ENCODE peak calls at places on chromosomes 16 and 17, in ten cellular contexts. N is cardiac muscle cell; F is T-helper 1 cell; E is activated naive CD8-positive, alpha-beta T cell treated with anti-CD3 and anti-CD28 coated beads for 36 hours; O is effector CD8-positive, alpha-beta T cell; I is posterior vena cava; U is transverse colon; X is PC-3; T is GOT3; V is thyroid gland. D is an unnamed sample.

GRCh38 chr17:71792966-71793365 is 327.9 kb upstream of the SOX9 start:
- DNase-seq in O (no peak), E (no peak), N (peak), I (no peak), T (no peak), U (no peak), X (peak), F (no peak), V (no peak), D (no peak)

GRCh38 chr17:4533522-4534502 is 21.4 kb downstream of the MYBBP1A start:
- DNase-seq in E (no peak), I (no peak), V (no peak), F (no peak), U (peak), X (peak), T (no peak), N (no peak), O (no peak), D (no peak)

GRCh38 chr17:81245665-81246342 is 6.7 kb downstream of the NDUFAF8 start:
- DNase-seq in O (no peak), F (no peak), T (no peak), U (no peak), X (no peak), V (no peak), N (no peak), E (no peak), I (no peak), D (no peak)

GRCh38 chr17:81152288-81152848 is 12.9 kb upstream of the PVALEF start:
- DNase-seq in V (no peak), I (no peak), N (no peak), F (no peak), O (no peak), E (no peak), U (no peak), T (no peak), X (no peak), D (no peak)

GRCh38 chr17:15051913-15052312 is 213.2 kb downstream of the PMP22 start:
- DNase-seq in V (no peak), X (no peak), U (no peak), O (no peak), T (no peak), I (no peak), E (no peak), N (no peak), F (no peak), D (no peak)

GRCh38 chr17:13749566-13750235 is 148.0 kb upstream of the HS3ST3A1 start:
- DNase-seq in N (peak), V (no peak), O (no peak), E (no peak), X (no peak), I (no peak), F (no peak), T (no peak), U (no peak), D (no peak)

GRCh38 chr17:58305626-58306025 is 23.0 kb downstream of the TSPOAP1 start:
- DNase-seq in E (no peak), V (no peak), T (no peak), F (no peak), O (no peak), X (no peak), I (no peak), N (no peak), U (no peak), D (no peak)

GRCh38 chr16:25585526-25585925 is 106.2 kb upstream of the HS3ST4 start:
- DNase-seq in N (no peak), X (no peak), I (no peak), O (no peak), T (no peak), E (no peak), V (no peak), U (no peak), F (no peak), D (no peak)

GRCh38 chr16:57270221-57271062 is 14.0 kb downstream of the PLLP start:
- DNase-seq in E (no peak), T (no peak), F (no peak), U (no peak), I (no peak), X (no peak), V (no peak), O (no peak), N (no peak), D (no peak)

GRCh38 chr16:52114414-52114813 is 432.5 kb downstream of the TOX3 start:
- DNase-seq in O (no peak), N (no peak), I (no peak), E (no peak), V (no peak), T (no peak), F (no peak), X (no peak), U (no peak), D (no peak)

GRCh38 chr17:6485646-6486412 is 41.6 kb downstream of the PIMREG start:
- DNase-seq in T (no peak), V (no peak), E (no peak), N (no peak), U (no peak), I (no peak), O (no peak), F (no peak), X (no peak), D (no peak)

GRCh38 chr17:51427259-51428255 is 167.2 kb downstream of the UTP18 start:
- DNase-seq in F (peak), N (no peak), T (no peak), E (peak), X (no peak), V (peak), O (peak), I (no peak), U (no peak), D (no peak)

GRCh38 chr17:79513805-79514535 is 96.9 kb downstream of the RBFOX3 start:
- DNase-seq in X (no peak), V (no peak), N (no peak), E (no peak), I (no peak), U (no peak), F (no peak), T (no peak), O (no peak), D (no peak)

GRCh38 chr17:8865385-8865784 is 2.1 kb downstream of the PIK3R6 start:
- DNase-seq in I (no peak), V (no peak), X (no peak), F (no peak), E (no peak), O (no peak), N (no peak), U (no peak), T (no peak), D (no peak)

GRCh38 chr17:73203135-73203787 is 10.4 kb downstream of the COG1 start:
- DNase-seq in I (no peak), X (peak), F (no peak), T (no peak), U (peak), V (no peak), O (no peak), E (no peak), N (peak), D (no peak)

GRCh38 chr17:76560877-76561221 is 21.0 kb downstream of the PRCD start:
- DNase-seq in V (no peak), T (no peak), U (no peak), X (no peak), F (no peak), E (no peak), O (no peak), I (no peak), N (no peak), D (no peak)

GRCh38 chr16:57697896-57698537 is 3.4 kb downstream of the DRC7 start:
- DNase-seq in E (no peak), O (no peak), U (no peak), X (no peak), I (no peak), V (no peak), F (no peak), T (no peak), N (no peak), D (no peak)

GRCh38 chr17:63917646-63918045 is 993 bp downstream of the GH1 start:
- DNase-seq in T (no peak), X (no peak), V (no peak), F (no peak), E (no peak), U (no peak), O (no peak), I (peak), N (no peak), D (no peak)

GRCh38 chr17:34706029-34706428 is 126.6 kb downstream of the TMEM132E start:
- DNase-seq in E (no peak), V (peak), T (no peak), N (peak), U (no peak), I (no peak), O (no peak), X (peak), F (no peak), D (no peak)

D was measured in cortex of kidney.